ENCODE peak calls at places on chromosome 7, in ten cellular contexts. U, P, V, R, O, W, D, M, N and X are unnamed samples.

GRCh38 chr7:92834661-92835139 is 1.7 kb downstream of the CDK6 start:
- DNase-seq in D (peak), O (no peak), V (peak), P (no peak), U (no peak), N (no peak), R (no peak), W (no peak), M (peak), X (no peak)

GRCh38 chr7:90271753-90272152 is 26.8 kb downstream of the CFAP69 start:
- DNase-seq in V (no peak), W (no peak), N (no peak), D (no peak), O (peak), P (no peak), M (no peak), U (no peak), R (no peak), X (no peak)

GRCh38 chr7:142939226-142939910 is at the start of gene LLCFC1:
- DNase-seq in D (peak), P (no peak), M (no peak), V (no peak), W (no peak), O (no peak), R (peak), U (no peak), N (peak), X (no peak)

GRCh38 chr7:156603629-156604028 is 36.9 kb upstream of the RNF32 start:
- DNase-seq in M (no peak), O (no peak), N (no peak), P (no peak), W (no peak), R (no peak), D (no peak), V (no peak), U (no peak), X (no peak)

GRCh38 chr7:54985405-54986360 is 33.1 kb upstream of the EGFR start:
- DNase-seq in U (no peak), W (no peak), P (no peak), R (no peak), V (no peak), M (no peak), O (peak), N (no peak), D (no peak), X (no peak)

GRCh38 chr7:49773939-49774458 is 561 bp downstream of the VWC2 start:
- DNase-seq in U (no peak), V (peak), D (no peak), W (no peak), N (no peak), R (no peak), M (no peak), O (no peak), P (no peak), X (no peak)

GRCh38 chr7:49294611-49295010 is 370.3 kb downstream of the CDC14C start:
- DNase-seq in N (no peak), W (no peak), D (no peak), O (peak), R (no peak), P (no peak), U (no peak), M (no peak), V (no peak), X (no peak)

GRCh38 chr7:7944619-7945282 is 23.8 kb upstream of the GLCCI1 start:
- DNase-seq in P (no peak), U (no peak), O (no peak), W (peak), N (peak), D (no peak), V (no peak), M (no peak), R (peak), X (peak)

GRCh38 chr7:17946591-17946990 is 6.3 kb upstream of the SNX13 start:
- DNase-seq in M (no peak), R (no peak), V (no peak), W (no peak), D (no peak), U (no peak), N (no peak), P (no peak), O (no peak), X (no peak)

GRCh38 chr7:45663167-45663921 is 89.2 kb downstream of the ADCY1 start:
- DNase-seq in N (no peak), O (peak), U (no peak), D (peak), M (no peak), V (peak), W (peak), R (peak), P (peak), X (peak)

GRCh38 chr7:46490406-46490805 is 569.3 kb upstream of the IGFBP3 start:
- DNase-seq in R (no peak), M (no peak), O (no peak), U (no peak), D (no peak), N (no peak), P (no peak), W (no peak), V (no peak), X (no peak)

GRCh38 chr7:75878769-75879596 is at the start of gene RHBDD2:
- DNase-seq in O (peak), V (peak), R (peak), P (peak), W (peak), N (peak), U (peak), M (peak), D (peak), X (peak)

GRCh38 chr7:156612930-156613329 is 27.6 kb upstream of the RNF32 start:
- DNase-seq in U (no peak), D (no peak), W (peak), N (no peak), O (no peak), R (peak), P (no peak), V (no peak), M (peak), X (peak)

GRCh38 chr7:105336009-105336408 is 52.7 kb downstream of the SRPK2 start:
- DNase-seq in O (peak), V (no peak), D (peak), M (no peak), P (no peak), W (no peak), N (no peak), R (no peak), U (no peak), X (no peak)

GRCh38 chr7:103967401-103967800 is 22.1 kb downstream of the RELN start:
- DNase-seq in U (no peak), N (no peak), P (no peak), W (no peak), R (no peak), M (no peak), V (no peak), O (no peak), D (no peak), X (no peak)

GRCh38 chr7:2932761-2933251 is 88.7 kb upstream of the GNA12 start:
- DNase-seq in N (no peak), D (no peak), O (no peak), M (no peak), W (no peak), R (no peak), U (no peak), P (no peak), V (no peak), X (no peak)

GRCh38 chr7:108402865-108403264 is 53.4 kb downstream of the NRCAM start:
- DNase-seq in D (no peak), U (no peak), M (no peak), P (no peak), V (no peak), N (no peak), W (no peak), O (peak), R (no peak), X (no peak)

GRCh38 chr7:148537435-148537834 is 53.1 kb upstream of the C7orf33 start:
- DNase-seq in O (no peak), V (no peak), P (no peak), D (no peak), R (no peak), W (no peak), M (no peak), N (no peak), U (no peak), X (no peak)

GRCh38 chr7:143229054-143229790 is 7.4 kb downstream of the TAS2R40 start:
- DNase-seq in O (no peak), W (no peak), V (no peak), M (no peak), D (no peak), U (no peak), N (no peak), R (no peak), P (no peak), X (no peak)

GRCh38 chr7:25854608-25855497 is 297.1 kb upstream of the NFE2L3 start:
- DNase-seq in D (peak), O (peak), W (peak), N (no peak), P (no peak), M (no peak), R (peak), V (peak), U (peak), X (peak)

GRCh38 chr7:2405601-2406345 is 2.4 kb downstream of the CHST12 start:
- DNase-seq in P (no peak), V (no peak), W (peak), R (peak), O (no peak), M (no peak), D (no peak), U (no peak), N (no peak), X (peak)

GRCh38 chr7:33965116-33965827 is 59.9 kb downstream of the BMPER start:
- DNase-seq in M (no peak), V (no peak), U (no peak), P (no peak), D (no peak), N (no peak), W (no peak), O (peak), R (no peak), X (no peak)

GRCh38 chr7:1706721-1707613 is 36.9 kb downstream of the ELFN1 start:
- DNase-seq in P (no peak), M (no peak), V (no peak), R (no peak), D (no peak), O (no peak), W (no peak), U (no peak), N (peak), X (no peak)